ENCODE peak calls at places on chromosomes 3 and 15, in eight cellular contexts. T, U, L, M, K, F, G and N are unnamed samples. For H3K9me3, the result is how much of the 10 kb centered on the place peaks cover.

GRCh38 chr15:70923311-70924080 is 30.9 kb downstream of the LRRC49 start:
- DNase-seq in M (no peak), K (no peak), U (no peak), F (no peak), T (no peak), L (no peak), G (peak), N (peak)

GRCh38 chr15:69524296-69524695 is 71.7 kb downstream of the RPLP1 start:
- DNase-seq in F (peak), K (no peak), U (no peak), T (no peak), M (no peak), G (no peak), L (no peak), N (no peak)

GRCh38 chr3:45185461-45185860 is 39.3 kb upstream of the CDCP1 start:
- DNase-seq in T (no peak), L (no peak), M (no peak), K (no peak), G (no peak), U (no peak), F (no peak), N (no peak)

GRCh38 chr15:32723171-32723948 is 5.6 kb downstream of the GREM1 start:
- DNase-seq in L (no peak), F (no peak), G (no peak), T (no peak), M (no peak), U (no peak), K (no peak), N (no peak)

GRCh38 chr3:172341482-172342059 is 106.7 kb downstream of the GHSR start:
- DNase-seq in U (peak), M (peak), F (peak), L (peak), T (peak), G (peak), K (peak), N (peak)

GRCh38 chr15:31379042-31379441 is 52.4 kb downstream of the KLF13 start:
- DNase-seq in T (no peak), F (no peak), K (no peak), U (no peak), G (no peak), M (no peak), L (no peak), N (no peak)

GRCh38 chr3:144362126-144362525 is 390.5 kb downstream of the DIPK2A start:
- DNase-seq in K (peak), U (no peak), M (no peak), L (peak), F (no peak), T (no peak), G (no peak), N (peak)

GRCh38 chr3:112056451-112056929 is 22.0 kb downstream of the TMPRSS7 start:
- DNase-seq in G (peak), M (no peak), F (no peak), L (peak), K (peak), U (no peak), T (no peak), N (peak)

GRCh38 chr3:124611520-124611919 is 118.7 kb upstream of the UMPS start:
- DNase-seq in F (peak), K (no peak), G (no peak), T (no peak), U (no peak), L (no peak), M (no peak), N (no peak)

GRCh38 chr15:75620776-75621536 is 4.6 kb downstream of the SNUPN start:
- DNase-seq in K (no peak), T (no peak), G (peak), L (peak), M (no peak), U (no peak), F (peak), N (peak)

GRCh38 chr3:127688416-127689265 is 15.9 kb downstream of the ABTB1 start:
- DNase-seq in U (no peak), L (peak), M (no peak), F (peak), G (peak), T (no peak), K (peak), N (peak)
- H3K4me2 ChIP-seq in U (no peak), L (no peak), M (no peak), F (no peak), G (peak), T (no peak), K (no peak), N (peak)

DNA sequence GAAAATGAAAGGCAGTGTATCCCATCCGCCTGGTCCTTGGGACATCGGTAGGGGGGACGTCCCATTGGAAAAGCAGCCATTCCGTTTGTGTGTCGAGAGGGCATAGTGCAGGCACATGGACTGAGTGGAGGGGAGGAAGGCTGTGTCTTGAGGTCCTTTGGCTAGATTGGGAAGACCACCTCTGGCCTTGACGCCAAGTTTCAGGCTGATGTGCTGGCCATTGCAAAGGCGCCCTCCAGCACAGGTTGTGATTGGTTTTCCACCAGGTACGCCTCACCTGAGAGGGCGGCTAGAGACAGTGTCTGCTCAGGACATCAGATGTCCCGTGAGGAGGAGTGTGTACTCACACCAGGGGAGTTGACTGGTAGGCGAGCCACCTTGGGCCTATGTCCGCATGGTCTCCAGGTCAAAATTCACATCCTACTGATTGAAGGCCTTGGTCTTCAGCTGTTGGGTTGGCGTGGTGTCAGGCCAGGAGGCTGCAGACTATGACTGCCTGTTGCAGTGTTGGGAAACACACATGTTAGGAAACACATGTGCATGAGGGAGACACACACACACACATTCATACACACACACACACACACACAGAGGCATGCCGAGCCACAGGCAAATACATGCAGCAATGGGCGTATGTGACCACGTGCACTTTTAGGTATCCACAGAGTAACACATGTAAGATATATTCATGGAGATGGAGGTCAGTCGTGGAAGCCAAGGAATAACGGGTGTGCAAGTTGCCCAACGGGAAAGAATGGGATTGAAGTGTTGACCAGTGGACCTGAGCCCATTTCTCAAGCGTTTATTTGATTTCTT is 98.4 kb downstream of the SNRPN start:
- DNase-seq in M (no peak), L (no peak), T (no peak), G (no peak), K (no peak), U (no peak), F (no peak), N (no peak)
- H3K9me3 ChIP-seq in M (half or more), L (under half), T (under half), G (half or more), K (half or more), U (under half), F (half or more), N (under half)

GRCh38 chr3:18432752-18433151 is 7.6 kb upstream of the SATB1 start:
- DNase-seq in K (no peak), L (no peak), G (no peak), T (no peak), M (no peak), U (no peak), F (no peak), N (no peak)
- H3K4me3 ChIP-seq in K (no peak), L (no peak), G (no peak), T (no peak), M (no peak), U (no peak), F (no peak), N (no peak)

GRCh38 chr3:49006591-49007067 is 562 bp upstream of the WDR6 start:
- DNase-seq in T (peak), K (no peak), F (peak), M (no peak), U (no peak), G (peak), L (peak), N (peak)

GRCh38 chr3:49007771-49008528 is 759 bp downstream of the WDR6 start:
- DNase-seq in U (peak), F (peak), K (peak), T (peak), G (peak), L (peak), M (peak), N (peak)

GRCh38 chr3:49005998-49006397 is 1.2 kb upstream of the WDR6 start:
- DNase-seq in M (no peak), K (no peak), F (no peak), U (no peak), T (no peak), G (no peak), L (no peak), N (no peak)

GRCh38 chr3:49005298-49005680 is 1.9 kb upstream of the WDR6 start:
- DNase-seq in M (no peak), U (no peak), K (no peak), F (no peak), L (no peak), T (no peak), G (no peak), N (no peak)

DNA sequence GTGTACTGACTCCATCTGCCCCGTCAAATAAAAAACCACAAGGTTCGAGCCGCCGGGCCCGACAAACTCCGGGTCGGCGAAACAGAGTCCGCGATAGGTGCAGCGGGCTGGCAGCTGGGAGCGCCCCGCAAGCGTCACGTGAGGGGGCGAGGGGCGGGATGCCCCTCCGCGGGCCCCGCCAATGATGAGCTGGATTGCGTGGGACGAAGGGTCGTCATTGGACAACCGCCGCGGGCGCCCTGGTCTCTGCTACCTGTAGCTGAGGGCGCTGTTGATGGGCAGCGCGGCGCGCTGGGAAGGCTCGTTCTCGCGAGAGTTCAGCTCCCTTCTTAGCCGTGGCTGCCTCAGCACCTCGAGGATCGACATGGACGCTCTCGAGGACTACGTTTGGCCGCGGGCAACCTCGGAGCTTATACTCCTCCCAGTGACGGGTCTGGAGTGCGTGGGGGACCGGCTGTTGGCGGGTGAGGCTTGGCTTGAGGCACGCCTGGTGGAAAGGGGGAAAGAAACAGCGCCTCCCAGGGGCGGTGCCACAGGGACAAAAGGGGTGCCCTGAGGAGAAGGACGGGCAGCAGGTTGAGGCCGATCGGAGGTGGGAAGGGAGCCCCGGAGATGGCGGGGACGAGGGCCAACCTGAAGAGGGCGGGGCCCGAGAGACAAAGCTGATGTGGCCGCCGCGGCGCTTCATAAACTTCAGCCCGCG is at the start of gene WDR6:
- DNase-seq in U (peak), T (peak), F (peak), M (peak), G (peak), L (peak), K (peak), N (peak)
- H3K4me2 ChIP-seq in U (peak), T (peak), F (peak), M (peak), G (peak), L (peak), K (peak), N (peak)